ENCODE peak calls at places on chromosomes 3 and 15, in nine cellular contexts. X is dorsolateral prefrontal cortex, B is WERI-Rb-1, Q is IMR-90, Y is mesenchymal stem cell, R is neural progenitor cell, I is GM23248, U is foreskin fibroblast, S is tibial artery. J is an unnamed sample.

GRCh38 chr15:55407631-55407948 is 569 bp downstream of the CCPG1 start:
- DNase-seq in X (no peak), S (no peak), I (peak), R (peak), Y (no peak), Q (peak), B (no peak), U (peak), J (no peak)

GRCh38 chr3:12345141-12345561 is 56.3 kb downstream of the PPARG start:
- DNase-seq in U (peak), I (peak), Y (peak), Q (peak), X (no peak), R (no peak), S (no peak), B (no peak), J (no peak)

GRCh38 chr3:178492496-178492895 is 43.7 kb upstream of the KCNMB2 start:
- DNase-seq in I (no peak), U (no peak), B (no peak), Q (no peak), R (no peak), Y (no peak), S (no peak), X (no peak), J (no peak)

GRCh38 chr3:85933326-85933725 is 974.5 kb downstream of the CADM2 start:
- DNase-seq in Y (no peak), U (no peak), X (no peak), I (no peak), S (no peak), B (no peak), Q (no peak), R (no peak), J (no peak)

GRCh38 chr15:100873029-100873677 is 6.5 kb upstream of the ALDH1A3 start:
- DNase-seq in X (peak), Q (peak), B (peak), R (peak), U (peak), S (peak), I (peak), Y (peak), J (peak)

GRCh38 chr3:155362808-155363689 is 69.6 kb upstream of the STRIT1 start:
- DNase-seq in S (no peak), Y (no peak), I (no peak), R (peak), Q (no peak), B (no peak), X (no peak), U (no peak), J (no peak)

GRCh38 chr15:38477637-38478036 is 23.7 kb downstream of the FAM98B start:
- DNase-seq in B (no peak), Q (peak), S (no peak), Y (no peak), I (no peak), R (no peak), U (no peak), X (no peak), J (no peak)

GRCh38 chr3:59759298-59760169 is 709.7 kb upstream of the CFAP20DC start:
- DNase-seq in Y (no peak), R (no peak), Q (no peak), X (no peak), I (peak), B (no peak), S (peak), U (no peak), J (no peak)

GRCh38 chr15:90149609-90150340 is 47.5 kb upstream of the IDH2 start:
- DNase-seq in S (no peak), X (no peak), B (no peak), I (no peak), Q (no peak), U (no peak), R (no peak), Y (no peak), J (no peak)

GRCh38 chr3:150428562-150428961 is 20.5 kb downstream of the TSC22D2 start:
- DNase-seq in Y (peak), I (no peak), B (no peak), Q (no peak), U (no peak), S (no peak), X (no peak), R (no peak), J (no peak)

GRCh38 chr3:71564361-71564760 is 19.2 kb downstream of the FOXP1 start:
- DNase-seq in B (no peak), Q (no peak), R (no peak), S (peak), Y (no peak), X (no peak), I (peak), U (no peak), J (no peak)

GRCh38 chr15:55799287-55800212 is 56.6 kb upstream of the PRTG start:
- DNase-seq in S (no peak), I (peak), X (no peak), U (no peak), Y (peak), R (peak), Q (peak), B (peak), J (no peak)

GRCh38 chr15:70149667-70150404 is 52.1 kb upstream of the TLE3 start:
- DNase-seq in U (no peak), X (no peak), Q (peak), R (no peak), B (no peak), I (peak), Y (peak), S (no peak), J (no peak)

GRCh38 chr15:101022306-101022705 is 103.1 kb downstream of the LRRK1 start:
- DNase-seq in Y (no peak), Q (no peak), B (no peak), U (no peak), S (no peak), X (no peak), I (no peak), R (no peak), J (no peak)

GRCh38 chr3:139797724-139798343 is 120.1 kb upstream of the NMNAT3 start:
- DNase-seq in S (no peak), B (no peak), U (no peak), R (peak), Y (peak), Q (peak), X (no peak), I (peak), J (no peak)

GRCh38 chr3:136632625-136633081 is 119.5 kb downstream of the STAG1 start:
- DNase-seq in R (no peak), B (no peak), I (no peak), S (no peak), X (no peak), Q (peak), U (no peak), Y (no peak), J (no peak)

GRCh38 chr15:101115887-101116680 is 135.8 kb downstream of the CHSY1 start:
- DNase-seq in Q (peak), B (no peak), I (peak), R (no peak), Y (peak), U (peak), S (peak), X (no peak), J (no peak)

GRCh38 chr15:31084176-31084575 is 17.3 kb downstream of the TRPM1 start:
- DNase-seq in X (no peak), B (no peak), R (no peak), Q (no peak), Y (no peak), U (no peak), S (no peak), I (no peak), J (no peak)

DNA sequence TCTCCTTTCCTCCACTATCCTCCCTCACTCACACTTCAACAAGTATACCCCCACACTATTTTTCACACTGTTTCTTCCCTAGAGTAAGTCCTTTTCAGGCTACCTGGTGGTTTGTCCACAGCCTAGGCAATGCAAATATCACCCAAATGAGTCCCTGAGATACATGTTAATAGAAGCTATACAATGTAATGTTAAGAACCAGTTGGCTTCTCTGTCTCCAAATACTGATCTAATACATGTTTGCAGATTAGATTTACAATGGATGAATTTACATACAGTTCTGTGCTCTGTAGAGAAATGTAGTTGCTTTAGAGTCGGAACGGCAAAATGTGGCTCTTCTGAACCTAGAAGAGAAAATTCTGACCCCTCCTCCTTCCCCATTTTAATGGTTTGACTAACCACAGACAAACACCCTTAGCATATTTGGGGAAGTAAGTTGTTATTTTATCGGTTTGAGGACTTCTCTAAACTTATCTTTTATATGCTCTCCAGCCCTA is 63.6 kb upstream of the MBNL1 start:
- DNase-seq in R (no peak), S (no peak), B (no peak), Y (no peak), I (no peak), U (no peak), Q (no peak), X (no peak), J (peak)
- H3K4me3 ChIP-seq in R (no peak), S (peak), B (no peak), Y (no peak), I (no peak), U (no peak), Q (no peak), X (peak), J (peak)

DNA sequence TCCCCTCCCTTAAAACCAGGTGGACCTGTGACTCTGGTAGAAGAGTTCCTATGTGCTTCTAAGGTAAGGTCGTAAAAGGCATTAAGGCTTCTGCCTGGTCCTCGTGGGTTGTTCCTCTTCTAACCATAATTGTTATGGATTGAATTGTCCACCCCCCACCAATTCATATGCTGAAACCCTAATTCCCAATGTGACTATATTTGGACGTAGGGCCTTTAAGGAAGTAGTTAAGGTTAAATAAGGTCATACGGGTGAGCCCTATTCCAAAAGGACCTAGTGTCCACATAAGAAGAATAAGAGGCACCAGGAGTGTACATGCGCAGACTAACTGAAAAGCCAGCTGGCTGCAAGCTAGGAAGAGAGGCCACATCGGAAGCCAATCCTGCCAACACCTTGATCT is 1.9 kb downstream of the ADPGK start:
- DNase-seq in R (no peak), Q (no peak), U (no peak), S (no peak), B (no peak), I (no peak), Y (no peak), X (no peak), J (no peak)
- H3K4me3 ChIP-seq in R (no peak), Q (no peak), U (no peak), S (no peak), B (no peak), I (peak), Y (no peak), X (no peak), J (no peak)

DNA sequence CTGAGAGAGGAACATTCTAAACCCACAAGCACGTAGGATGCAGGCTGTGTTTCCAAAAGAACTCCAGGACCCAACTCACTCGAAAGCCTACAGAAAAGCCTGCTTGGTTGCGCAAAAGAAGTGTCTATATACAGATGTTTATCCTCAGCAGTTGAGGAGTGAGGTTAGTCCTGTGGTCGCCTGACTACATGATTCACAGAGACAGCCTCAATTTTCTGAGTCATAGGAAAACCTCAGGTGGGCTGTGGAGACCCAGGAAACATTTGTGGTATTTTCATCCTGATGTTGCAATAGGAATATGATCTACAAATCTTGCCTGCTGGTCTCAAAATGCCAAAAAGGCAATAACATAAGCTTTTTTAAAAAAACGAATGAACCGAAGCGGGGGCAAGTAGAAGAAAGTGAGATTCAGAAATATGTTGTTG is 183.8 kb upstream of the THRB start:
- DNase-seq in I (peak), X (no peak), R (no peak), U (peak), S (no peak), Q (peak), Y (peak), B (no peak), J (no peak)
- H3K4me3 ChIP-seq in I (peak), X (no peak), R (no peak), U (peak), S (no peak), Q (no peak), Y (no peak), B (no peak), J (no peak)

DNA sequence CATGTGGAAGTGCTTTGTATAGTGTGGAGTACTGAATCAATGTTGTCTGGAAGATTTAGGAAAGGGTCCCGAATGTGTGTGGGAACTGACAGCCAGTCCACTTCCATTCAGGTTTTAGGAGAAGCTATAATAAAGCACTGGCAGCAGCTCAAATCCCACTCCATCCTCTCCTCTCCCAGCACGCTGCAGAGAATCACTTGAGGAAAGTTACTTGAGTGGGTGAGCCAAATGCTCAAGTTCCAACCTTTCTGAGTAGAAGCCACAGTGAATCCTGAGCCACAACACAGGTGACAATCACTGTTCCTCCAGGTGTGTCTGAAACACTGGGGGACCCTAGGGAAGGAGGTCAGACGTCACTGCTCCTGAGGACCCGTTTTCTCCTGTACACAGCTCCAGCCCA is 106.5 kb downstream of the TIGIT start:
- DNase-seq in S (no peak), R (no peak), U (no peak), B (no peak), X (no peak), I (no peak), Q (no peak), Y (no peak), J (no peak)
- H3K4me3 ChIP-seq in S (no peak), R (no peak), U (no peak), B (no peak), X (no peak), I (peak), Q (no peak), Y (no peak), J (no peak)

GRCh38 chr3:108125151-108125540 is 34.3 kb upstream of the CD47 start:
- DNase-seq in R (no peak), U (no peak), B (no peak), I (no peak), X (no peak), S (no peak), Q (no peak), Y (no peak), J (no peak)

GRCh38 chr3:108125550-108126071 is 34.8 kb upstream of the CD47 start:
- DNase-seq in R (peak), I (no peak), S (no peak), X (no peak), Y (no peak), Q (no peak), U (no peak), B (no peak), J (peak)

GRCh38 chr3:108126348-108126747 is 35.5 kb upstream of the CD47 start:
- DNase-seq in B (no peak), I (no peak), U (no peak), Q (no peak), S (no peak), R (no peak), Y (no peak), X (no peak), J (no peak)

GRCh38 chr3:108123326-108123725 is 32.5 kb upstream of the CD47 start:
- DNase-seq in S (no peak), Y (no peak), Q (no peak), R (no peak), I (no peak), U (no peak), X (no peak), B (no peak), J (no peak)

DNA sequence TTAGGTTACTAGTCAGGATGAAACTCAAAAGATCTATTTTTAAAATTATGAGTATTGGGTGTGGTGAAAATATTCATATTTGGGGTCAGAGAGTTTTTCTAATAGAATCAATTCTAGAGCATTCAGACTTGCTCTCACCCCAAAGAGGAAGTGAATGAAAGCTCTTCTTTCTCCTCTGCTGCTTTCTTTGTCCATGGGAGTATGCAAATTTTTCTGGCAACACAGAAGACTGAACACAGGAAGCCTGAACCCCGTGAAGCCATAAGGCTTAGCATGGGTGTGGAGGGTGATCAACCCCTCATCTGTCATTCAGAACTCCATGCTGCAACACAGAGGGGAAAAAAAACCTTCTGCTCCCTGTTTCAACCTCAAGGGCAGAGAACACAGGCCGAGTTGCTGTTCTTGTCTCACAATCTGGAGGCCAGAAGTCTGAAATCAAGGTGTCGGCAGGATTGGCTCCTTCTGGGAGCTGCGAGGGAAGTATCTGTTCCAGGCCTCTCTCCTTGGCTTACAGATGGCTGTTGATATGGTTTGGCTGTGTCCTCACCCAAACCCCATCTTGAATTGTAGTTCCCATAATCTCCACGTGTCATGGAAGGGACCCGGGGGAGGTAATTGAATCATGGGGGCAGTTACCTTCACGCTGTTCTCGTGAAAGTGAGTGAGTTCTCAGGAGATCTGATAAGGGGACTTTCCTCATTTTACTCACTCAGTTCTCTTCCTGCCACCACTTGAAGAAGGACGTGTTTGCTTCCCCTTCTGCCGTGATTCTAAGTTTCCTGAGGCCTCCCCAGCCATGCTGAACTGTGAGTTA is 33.7 kb upstream of the CD47 start:
- DNase-seq in S (no peak), Q (no peak), I (no peak), Y (no peak), R (no peak), B (no peak), X (no peak), U (no peak), J (peak)
- H3K4me3 ChIP-seq in S (no peak), Q (no peak), I (no peak), Y (no peak), R (no peak), B (no peak), X (no peak), U (no peak), J (peak)